ENCODE peak calls at places on chromosome 7, in nine cellular contexts. One of them, this sample, is unnamed. For H3K9me3, the result is how much of the 10 kb centered on the place peaks cover.

GRCh38 chr7:123871998-123872867 is 27.3 kb downstream of the HYAL4 start:
- DNase-seq in IMR-90: peak
- DNase-seq in mucosa of descending colon: no peak
- DNase-seq in cardiac muscle cell: peak
- DNase-seq in neural progenitor cell: peak
- DNase-seq in fibroblast of lung: peak
- DNase-seq in pancreas: peak
- DNase-seq in ovary: peak
- DNase-seq in right lobe of liver: peak
- DNase-seq in this sample: peak

GRCh38 chr7:46576950-46577349 is 655.9 kb upstream of the IGFBP3 start:
- DNase-seq in IMR-90: peak
- DNase-seq in mucosa of descending colon: no peak
- DNase-seq in cardiac muscle cell: no peak
- DNase-seq in neural progenitor cell: no peak
- DNase-seq in fibroblast of lung: peak
- DNase-seq in pancreas: no peak
- DNase-seq in ovary: no peak
- DNase-seq in right lobe of liver: no peak
- DNase-seq in this sample: no peak

GRCh38 chr7:31192996-31193395 is 140.9 kb downstream of the ADCYAP1R1 start:
- DNase-seq in IMR-90: peak
- DNase-seq in mucosa of descending colon: peak
- DNase-seq in cardiac muscle cell: peak
- DNase-seq in neural progenitor cell: peak
- DNase-seq in fibroblast of lung: peak
- DNase-seq in pancreas: peak
- DNase-seq in ovary: peak
- DNase-seq in right lobe of liver: peak
- DNase-seq in this sample: peak

GRCh38 chr7:95213809-95214492 is 110.4 kb downstream of the PON1 start:
- DNase-seq in IMR-90: no peak
- DNase-seq in mucosa of descending colon: peak
- DNase-seq in cardiac muscle cell: no peak
- DNase-seq in neural progenitor cell: no peak
- DNase-seq in fibroblast of lung: peak
- DNase-seq in pancreas: peak
- DNase-seq in ovary: peak
- DNase-seq in right lobe of liver: no peak
- DNase-seq in this sample: peak

GRCh38 chr7:133230591-133231194 is 22.2 kb upstream of the EXOC4 start:
- DNase-seq in IMR-90: peak
- DNase-seq in mucosa of descending colon: no peak
- DNase-seq in cardiac muscle cell: peak
- DNase-seq in neural progenitor cell: peak
- DNase-seq in fibroblast of lung: peak
- DNase-seq in pancreas: peak
- DNase-seq in ovary: no peak
- DNase-seq in right lobe of liver: peak
- DNase-seq in this sample: peak

GRCh38 chr7:99272476-99273045 is at the start of gene MYH16:
- DNase-seq in IMR-90: peak
- DNase-seq in mucosa of descending colon: no peak
- DNase-seq in cardiac muscle cell: no peak
- DNase-seq in neural progenitor cell: no peak
- DNase-seq in fibroblast of lung: peak
- DNase-seq in pancreas: no peak
- DNase-seq in ovary: no peak
- DNase-seq in right lobe of liver: no peak
- DNase-seq in this sample: no peak

GRCh38 chr7:107953924-107954303 is 49.0 kb downstream of the LAMB1 start:
- DNase-seq in IMR-90: peak
- DNase-seq in mucosa of descending colon: no peak
- DNase-seq in cardiac muscle cell: no peak
- DNase-seq in neural progenitor cell: no peak
- DNase-seq in fibroblast of lung: no peak
- DNase-seq in pancreas: no peak
- DNase-seq in ovary: no peak
- DNase-seq in right lobe of liver: no peak
- DNase-seq in this sample: no peak

GRCh38 chr7:66629222-66629658 is 559 bp downstream of the KCTD7 start:
- DNase-seq in IMR-90: no peak
- DNase-seq in mucosa of descending colon: peak
- DNase-seq in cardiac muscle cell: no peak
- DNase-seq in neural progenitor cell: peak
- DNase-seq in fibroblast of lung: no peak
- DNase-seq in pancreas: no peak
- DNase-seq in ovary: no peak
- DNase-seq in right lobe of liver: peak
- DNase-seq in this sample: no peak

GRCh38 chr7:45917658-45918057 is 3.4 kb downstream of the IGFBP3 start:
- DNase-seq in IMR-90: peak
- DNase-seq in mucosa of descending colon: peak
- DNase-seq in cardiac muscle cell: peak
- DNase-seq in neural progenitor cell: peak
- DNase-seq in fibroblast of lung: peak
- DNase-seq in pancreas: peak
- DNase-seq in ovary: peak
- DNase-seq in right lobe of liver: peak
- DNase-seq in this sample: peak

GRCh38 chr7:120014920-120015465 is 258.0 kb upstream of the KCND2 start:
- DNase-seq in IMR-90: no peak
- DNase-seq in mucosa of descending colon: no peak
- DNase-seq in cardiac muscle cell: no peak
- DNase-seq in neural progenitor cell: peak
- DNase-seq in fibroblast of lung: peak
- DNase-seq in pancreas: no peak
- DNase-seq in ovary: no peak
- DNase-seq in right lobe of liver: no peak
- DNase-seq in this sample: no peak

GRCh38 chr7:100773491-100773890 is 40.1 kb downstream of the ZAN start:
- DNase-seq in IMR-90: no peak
- DNase-seq in mucosa of descending colon: no peak
- DNase-seq in cardiac muscle cell: no peak
- DNase-seq in neural progenitor cell: no peak
- DNase-seq in fibroblast of lung: no peak
- DNase-seq in pancreas: no peak
- DNase-seq in ovary: no peak
- DNase-seq in right lobe of liver: no peak
- DNase-seq in this sample: no peak

GRCh38 chr7:155925682-155926081 is 113.4 kb upstream of the SHH start:
- DNase-seq in IMR-90: no peak
- DNase-seq in mucosa of descending colon: no peak
- DNase-seq in cardiac muscle cell: no peak
- DNase-seq in neural progenitor cell: no peak
- DNase-seq in fibroblast of lung: no peak
- DNase-seq in pancreas: no peak
- DNase-seq in ovary: no peak
- DNase-seq in right lobe of liver: no peak
- DNase-seq in this sample: no peak
- TF ChIP-seq CTCF in IMR-90: no peak
- TF ChIP-seq CTCF in mucosa of descending colon: no peak
- TF ChIP-seq CTCF in cardiac muscle cell: no peak
- TF ChIP-seq CTCF in neural progenitor cell: no peak
- TF ChIP-seq CTCF in fibroblast of lung: no peak
- TF ChIP-seq CTCF in pancreas: no peak
- TF ChIP-seq CTCF in ovary: no peak
- TF ChIP-seq CTCF in right lobe of liver: no peak
- TF ChIP-seq CTCF in this sample: no peak

GRCh38 chr7:21454906-21455305 is 27.0 kb downstream of the SP4 start:
- DNase-seq in IMR-90: no peak
- DNase-seq in mucosa of descending colon: no peak
- DNase-seq in cardiac muscle cell: no peak
- DNase-seq in neural progenitor cell: no peak
- DNase-seq in fibroblast of lung: no peak
- DNase-seq in pancreas: no peak
- DNase-seq in ovary: no peak
- DNase-seq in right lobe of liver: no peak
- DNase-seq in this sample: no peak

GRCh38 chr7:21450876-21451275 is 23.0 kb downstream of the SP4 start:
- DNase-seq in IMR-90: no peak
- DNase-seq in mucosa of descending colon: no peak
- DNase-seq in cardiac muscle cell: no peak
- DNase-seq in neural progenitor cell: no peak
- DNase-seq in fibroblast of lung: no peak
- DNase-seq in pancreas: no peak
- DNase-seq in ovary: no peak
- DNase-seq in right lobe of liver: no peak
- DNase-seq in this sample: no peak

GRCh38 chr7:21454182-21454581 is 26.3 kb downstream of the SP4 start:
- DNase-seq in IMR-90: no peak
- DNase-seq in mucosa of descending colon: no peak
- DNase-seq in cardiac muscle cell: no peak
- DNase-seq in neural progenitor cell: no peak
- DNase-seq in fibroblast of lung: no peak
- DNase-seq in pancreas: no peak
- DNase-seq in ovary: no peak
- DNase-seq in right lobe of liver: no peak
- DNase-seq in this sample: no peak

GRCh38 chr7:21448974-21449373 is 21.1 kb downstream of the SP4 start:
- DNase-seq in IMR-90: no peak
- DNase-seq in mucosa of descending colon: no peak
- DNase-seq in cardiac muscle cell: no peak
- DNase-seq in neural progenitor cell: no peak
- DNase-seq in fibroblast of lung: no peak
- DNase-seq in pancreas: no peak
- DNase-seq in ovary: no peak
- DNase-seq in right lobe of liver: no peak
- DNase-seq in this sample: no peak

DNA sequence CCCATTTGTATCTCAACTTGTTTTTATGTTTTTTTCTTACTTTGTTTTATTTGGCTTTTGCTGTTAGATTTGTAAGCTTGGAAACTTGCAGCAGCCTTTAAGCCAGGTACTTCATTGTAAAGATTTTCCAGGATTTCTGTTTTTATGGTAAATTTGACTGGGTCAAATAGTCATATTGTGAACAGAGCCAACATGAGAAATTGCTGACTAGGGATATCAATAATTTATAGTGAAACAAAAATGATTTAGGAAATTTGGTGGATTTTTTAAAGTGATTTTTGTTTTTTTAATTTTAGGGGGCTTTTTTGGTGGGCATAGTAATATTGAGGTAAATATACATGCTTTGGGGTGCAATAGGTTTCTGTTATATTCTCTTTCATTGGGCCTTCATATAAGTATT is 22.2 kb downstream of the SP4 start:
- DNase-seq in IMR-90: no peak
- DNase-seq in mucosa of descending colon: no peak
- DNase-seq in cardiac muscle cell: no peak
- DNase-seq in neural progenitor cell: no peak
- DNase-seq in fibroblast of lung: no peak
- DNase-seq in pancreas: no peak
- DNase-seq in ovary: no peak
- DNase-seq in right lobe of liver: no peak
- DNase-seq in this sample: no peak
- H3K9me3 ChIP-seq in IMR-90: under half
- H3K9me3 ChIP-seq in mucosa of descending colon: under half
- H3K9me3 ChIP-seq in cardiac muscle cell: under half
- H3K9me3 ChIP-seq in neural progenitor cell: under half
- H3K9me3 ChIP-seq in fibroblast of lung: under half
- H3K9me3 ChIP-seq in pancreas: under half
- H3K9me3 ChIP-seq in ovary: under half
- H3K9me3 ChIP-seq in right lobe of liver: under half
- H3K9me3 ChIP-seq in this sample: under half

GRCh38 chr7:127477285-127478039 is 85.0 kb upstream of the ZNF800 start:
- DNase-seq in IMR-90: no peak
- DNase-seq in mucosa of descending colon: no peak
- DNase-seq in cardiac muscle cell: no peak
- DNase-seq in neural progenitor cell: no peak
- DNase-seq in fibroblast of lung: no peak
- DNase-seq in pancreas: no peak
- DNase-seq in ovary: no peak
- DNase-seq in right lobe of liver: no peak
- DNase-seq in this sample: no peak

GRCh38 chr7:127476618-127477017 is 84.1 kb upstream of the ZNF800 start:
- DNase-seq in IMR-90: no peak
- DNase-seq in mucosa of descending colon: no peak
- DNase-seq in cardiac muscle cell: no peak
- DNase-seq in neural progenitor cell: no peak
- DNase-seq in fibroblast of lung: no peak
- DNase-seq in pancreas: no peak
- DNase-seq in ovary: no peak
- DNase-seq in right lobe of liver: no peak
- DNase-seq in this sample: no peak

GRCh38 chr7:127474457-127474856 is 81.9 kb upstream of the ZNF800 start:
- DNase-seq in IMR-90: peak
- DNase-seq in mucosa of descending colon: no peak
- DNase-seq in cardiac muscle cell: peak
- DNase-seq in neural progenitor cell: no peak
- DNase-seq in fibroblast of lung: peak
- DNase-seq in pancreas: no peak
- DNase-seq in ovary: no peak
- DNase-seq in right lobe of liver: no peak
- DNase-seq in this sample: no peak

GRCh38 chr7:127473409-127473808 is 80.9 kb upstream of the ZNF800 start:
- DNase-seq in IMR-90: no peak
- DNase-seq in mucosa of descending colon: no peak
- DNase-seq in cardiac muscle cell: no peak
- DNase-seq in neural progenitor cell: no peak
- DNase-seq in fibroblast of lung: no peak
- DNase-seq in pancreas: no peak
- DNase-seq in ovary: no peak
- DNase-seq in right lobe of liver: no peak
- DNase-seq in this sample: no peak

GRCh38 chr7:127478040-127478386 is 85.5 kb upstream of the ZNF800 start:
- DNase-seq in IMR-90: no peak
- DNase-seq in mucosa of descending colon: no peak
- DNase-seq in cardiac muscle cell: no peak
- DNase-seq in neural progenitor cell: peak
- DNase-seq in fibroblast of lung: no peak
- DNase-seq in pancreas: no peak
- DNase-seq in ovary: no peak
- DNase-seq in right lobe of liver: no peak
- DNase-seq in this sample: no peak
- TF ChIP-seq CTCF in IMR-90: no peak
- TF ChIP-seq CTCF in mucosa of descending colon: no peak
- TF ChIP-seq CTCF in cardiac muscle cell: no peak
- TF ChIP-seq CTCF in neural progenitor cell: peak
- TF ChIP-seq CTCF in fibroblast of lung: no peak
- TF ChIP-seq CTCF in pancreas: no peak
- TF ChIP-seq CTCF in ovary: no peak
- TF ChIP-seq CTCF in right lobe of liver: no peak
- TF ChIP-seq CTCF in this sample: no peak

DNA sequence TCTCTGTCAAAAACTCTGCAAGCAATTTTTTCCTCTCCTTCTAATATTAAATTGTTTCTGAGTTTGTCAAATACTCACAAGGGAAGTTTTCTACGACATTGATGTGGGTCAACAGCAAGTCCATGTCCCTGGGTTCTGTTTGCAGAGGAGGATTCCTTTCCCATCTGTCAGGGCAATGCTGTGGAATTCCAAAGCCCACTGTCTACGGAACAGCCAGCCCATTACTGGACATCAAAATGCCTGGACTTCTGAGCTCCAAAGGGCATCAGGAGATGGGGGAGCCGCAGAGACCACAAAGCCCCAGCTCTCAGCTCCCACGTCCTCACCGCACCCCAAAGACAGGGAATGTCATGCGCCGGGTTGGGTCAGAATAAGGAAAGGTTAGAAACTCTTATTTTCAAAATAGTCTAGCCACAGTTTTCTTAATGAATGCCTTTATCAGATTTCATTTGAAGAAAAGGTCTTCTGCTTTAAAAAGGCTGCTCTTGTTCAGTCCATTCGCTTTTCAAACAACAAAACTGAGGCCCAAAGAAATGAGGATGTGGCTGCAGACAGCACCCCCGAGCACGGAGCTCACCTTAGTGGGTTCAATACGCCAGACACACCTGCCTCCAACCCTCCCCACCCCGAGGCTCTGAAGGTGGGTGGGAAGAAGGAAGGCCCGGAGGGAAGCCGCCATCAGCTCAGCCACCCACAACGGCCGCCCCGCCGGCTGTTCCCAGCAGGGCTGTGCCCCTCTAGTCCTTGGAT is 44.8 kb downstream of the PTPRN2 start:
- DNase-seq in IMR-90: no peak
- DNase-seq in mucosa of descending colon: no peak
- DNase-seq in cardiac muscle cell: no peak
- DNase-seq in neural progenitor cell: no peak
- DNase-seq in fibroblast of lung: no peak
- DNase-seq in pancreas: no peak
- DNase-seq in ovary: no peak
- DNase-seq in right lobe of liver: no peak
- DNase-seq in this sample: no peak
- H3K9me3 ChIP-seq in IMR-90: under half
- H3K9me3 ChIP-seq in mucosa of descending colon: under half
- H3K9me3 ChIP-seq in cardiac muscle cell: under half
- H3K9me3 ChIP-seq in neural progenitor cell: under half
- H3K9me3 ChIP-seq in fibroblast of lung: under half
- H3K9me3 ChIP-seq in pancreas: under half
- H3K9me3 ChIP-seq in ovary: under half
- H3K9me3 ChIP-seq in right lobe of liver: under half
- H3K9me3 ChIP-seq in this sample: under half